ENCODE peak calls at places on chromosomes 16 and 17, in four cellular contexts. Z is heart left ventricle, P is PC-3, B is upper lobe of right lung. S is an unnamed sample. For H3K27me3 and H3K4me1, the result is how much of the 10 kb centered on the place peaks cover.

GRCh38 chr16:15643453-15644305 is 725 bp upstream of the MARF1 start:
- DNase-seq in Z (no peak), B (no peak), P (peak), S (no peak)

GRCh38 chr17:21688293-21688949 is 3.9 kb upstream of the KCNJ18 start:
- DNase-seq in P (no peak), Z (peak), B (no peak), S (no peak)

GRCh38 chr16:57485091-57485915 is 990 bp downstream of the DOK4 start:
- DNase-seq in P (no peak), B (peak), Z (no peak), S (peak)

GRCh38 chr17:17269926-17270773 is 10.9 kb downstream of the COPS3 start:
- DNase-seq in P (peak), B (no peak), Z (no peak), S (no peak)

GRCh38 chr17:40472733-40473452 is 28.5 kb downstream of the TNS4 start:
- DNase-seq in P (peak), B (no peak), Z (no peak), S (no peak)

GRCh38 chr16:17106243-17106791 is 364.4 kb downstream of the XYLT1 start:
- DNase-seq in P (no peak), Z (no peak), B (no peak), S (no peak)

GRCh38 chr17:80453126-80453979 is 23.1 kb downstream of the NPTX1 start:
- DNase-seq in P (peak), B (no peak), Z (no peak), S (no peak)

GRCh38 chr16:88640520-88641247 is 2.3 kb downstream of the IL17C start:
- DNase-seq in B (no peak), P (no peak), Z (no peak), S (peak)

GRCh38 chr16:76729525-76729924 is 452.3 kb downstream of the CNTNAP4 start:
- DNase-seq in Z (no peak), P (peak), B (no peak), S (no peak)

GRCh38 chr16:3094289-3095027 is 4.6 kb downstream of the ZSCAN10 start:
- DNase-seq in B (no peak), P (peak), Z (no peak), S (no peak)

GRCh38 chr17:76725580-76726230 is 701 bp downstream of the JMJD6 start:
- DNase-seq in P (peak), Z (peak), B (peak), S (no peak)

GRCh38 chr17:61469949-61470348 is 17.7 kb downstream of the TBX4 start:
- DNase-seq in P (no peak), B (no peak), Z (no peak), S (no peak)
- H3K27me3 ChIP-seq in P (under half), B (under half), Z (under half), S (under half)

GRCh38 chr17:73650147-73650546 is 5.9 kb upstream of the SDK2 start:
- DNase-seq in B (no peak), Z (no peak), P (peak), S (no peak)
- TF ChIP-seq CTCF in B (peak), Z (peak), P (peak), S (peak)

GRCh38 chr17:44070455-44071197 is at the start of gene G6PC3:
- DNase-seq in B (peak), Z (peak), P (peak), S (peak)

GRCh38 chr17:44074231-44074910 is 3.8 kb downstream of the G6PC3 start:
- DNase-seq in Z (peak), P (no peak), B (no peak), S (no peak)

GRCh38 chr17:44069974-44070454 is 521 bp upstream of the G6PC3 start:
- DNase-seq in P (no peak), Z (peak), B (no peak), S (no peak)

GRCh38 chr17:44071198-44071520 is 624 bp downstream of the G6PC3 start:
- DNase-seq in B (no peak), P (no peak), Z (no peak), S (no peak)

GRCh38 chr17:44071772-44072171 is 1.2 kb downstream of the G6PC3 start:
- DNase-seq in P (peak), Z (peak), B (no peak), S (no peak)
- H3K4me1 ChIP-seq in P (under half), Z (under half), B (under half), S (under half)

DNA sequence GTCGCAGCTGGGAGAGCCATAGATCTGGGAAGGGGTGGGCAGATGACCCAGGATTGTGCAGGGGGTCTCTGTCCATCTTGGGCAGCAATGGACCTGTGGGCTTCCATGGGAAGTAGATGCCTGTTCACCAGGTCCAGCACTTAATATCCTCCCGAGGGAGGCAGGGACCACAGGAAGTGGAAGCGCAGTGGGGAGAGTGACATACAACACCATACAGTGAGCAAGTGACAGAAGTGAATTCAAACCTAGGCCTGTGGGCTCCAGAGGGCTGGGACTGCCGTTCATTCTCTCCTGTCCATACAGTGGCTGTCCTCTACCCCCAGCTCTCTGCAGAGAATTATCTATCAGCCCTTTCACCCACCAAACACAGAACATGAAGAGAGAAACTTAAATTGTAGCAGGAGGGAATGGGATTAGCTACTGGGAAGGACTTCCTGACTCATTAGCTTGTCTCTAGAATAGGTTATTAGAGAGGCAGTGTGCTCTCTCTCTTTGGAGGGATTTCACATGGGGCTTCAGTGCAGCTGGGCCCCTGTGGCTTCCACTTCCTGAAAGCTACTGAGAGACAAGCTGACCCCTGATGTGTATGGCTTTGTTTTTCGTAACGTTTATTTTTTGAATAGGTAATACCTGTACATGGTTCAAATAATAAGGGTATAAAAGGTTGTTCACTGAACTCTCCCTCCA is 13.1 kb upstream of the SEZ6 start:
- DNase-seq in B (no peak), P (no peak), Z (no peak), S (no peak)
- H3K27me3 ChIP-seq in B (under half), P (half or more), Z (half or more), S (under half)

GRCh38 chr17:1861391-1862010 is 31.7 kb downstream of the RPA1 start:
- DNase-seq in P (no peak), Z (no peak), B (no peak), S (no peak)

GRCh38 chr17:1868090-1868489 is 38.3 kb downstream of the RPA1 start:
- DNase-seq in Z (no peak), B (no peak), P (no peak), S (no peak)

GRCh38 chr17:1867307-1867706 is 37.5 kb downstream of the RPA1 start:
- DNase-seq in Z (no peak), B (no peak), P (no peak), S (no peak)

GRCh38 chr17:1860978-1861377 is 31.2 kb downstream of the RPA1 start:
- DNase-seq in Z (no peak), P (no peak), B (no peak), S (no peak)

DNA sequence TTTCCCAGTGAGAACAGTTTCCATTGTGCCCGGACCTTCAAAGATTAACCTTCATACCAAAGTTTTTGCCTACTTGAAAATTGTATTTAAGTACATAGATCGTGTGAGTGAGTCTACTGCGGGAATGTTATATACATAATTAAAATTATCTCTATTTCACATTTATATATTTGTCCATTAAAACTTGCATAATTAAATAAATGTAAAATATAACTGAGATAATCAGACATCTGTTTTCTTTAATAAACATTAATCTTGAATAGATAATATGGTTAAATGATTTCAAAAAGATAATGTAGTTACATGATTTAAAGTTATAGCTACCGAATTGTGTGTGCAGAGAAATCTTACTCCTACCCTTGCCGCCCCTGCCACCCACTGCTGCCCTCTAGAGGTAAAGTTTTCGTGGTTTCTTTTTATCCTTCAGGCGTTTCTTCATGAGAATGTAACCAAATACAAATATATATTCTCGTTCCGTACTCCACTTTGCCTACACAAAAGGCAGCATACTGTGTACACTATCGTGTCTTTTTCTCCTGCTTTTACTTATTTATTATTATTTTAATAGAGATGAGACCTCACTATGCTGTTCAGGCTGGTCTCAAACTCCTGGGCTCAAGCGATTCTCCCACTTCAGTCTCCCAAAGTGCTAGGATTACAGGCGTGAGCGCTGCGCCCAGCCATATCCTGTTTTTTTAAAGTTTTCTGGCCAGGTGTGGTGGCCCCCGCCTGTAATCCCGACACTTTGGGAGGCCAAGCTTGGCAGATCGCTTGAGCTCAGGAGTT is 35.6 kb downstream of the RPA1 start:
- DNase-seq in P (peak), Z (no peak), B (no peak), S (no peak)
- TF ChIP-seq CTCF in P (peak), Z (peak), B (peak), S (peak)

GRCh38 chr17:38430822-38431221 is 2.6 kb downstream of the ARHGAP23 start:
- DNase-seq in B (no peak), Z (no peak), P (no peak), S (no peak)

GRCh38 chr17:38429476-38430100 is 1.3 kb downstream of the ARHGAP23 start:
- DNase-seq in Z (no peak), B (no peak), P (no peak), S (no peak)

GRCh38 chr17:38428643-38429371 is 543 bp downstream of the ARHGAP23 start:
- DNase-seq in P (peak), Z (peak), B (peak), S (no peak)

GRCh38 chr17:38431343-38432145 is 3.3 kb downstream of the ARHGAP23 start:
- DNase-seq in P (no peak), Z (no peak), B (no peak), S (no peak)

GRCh38 chr17:38430316-38430715 is 2.1 kb downstream of the ARHGAP23 start:
- DNase-seq in P (no peak), B (no peak), Z (no peak), S (no peak)
- H3K4me1 ChIP-seq in P (under half), B (under half), Z (under half), S (under half)

DNA sequence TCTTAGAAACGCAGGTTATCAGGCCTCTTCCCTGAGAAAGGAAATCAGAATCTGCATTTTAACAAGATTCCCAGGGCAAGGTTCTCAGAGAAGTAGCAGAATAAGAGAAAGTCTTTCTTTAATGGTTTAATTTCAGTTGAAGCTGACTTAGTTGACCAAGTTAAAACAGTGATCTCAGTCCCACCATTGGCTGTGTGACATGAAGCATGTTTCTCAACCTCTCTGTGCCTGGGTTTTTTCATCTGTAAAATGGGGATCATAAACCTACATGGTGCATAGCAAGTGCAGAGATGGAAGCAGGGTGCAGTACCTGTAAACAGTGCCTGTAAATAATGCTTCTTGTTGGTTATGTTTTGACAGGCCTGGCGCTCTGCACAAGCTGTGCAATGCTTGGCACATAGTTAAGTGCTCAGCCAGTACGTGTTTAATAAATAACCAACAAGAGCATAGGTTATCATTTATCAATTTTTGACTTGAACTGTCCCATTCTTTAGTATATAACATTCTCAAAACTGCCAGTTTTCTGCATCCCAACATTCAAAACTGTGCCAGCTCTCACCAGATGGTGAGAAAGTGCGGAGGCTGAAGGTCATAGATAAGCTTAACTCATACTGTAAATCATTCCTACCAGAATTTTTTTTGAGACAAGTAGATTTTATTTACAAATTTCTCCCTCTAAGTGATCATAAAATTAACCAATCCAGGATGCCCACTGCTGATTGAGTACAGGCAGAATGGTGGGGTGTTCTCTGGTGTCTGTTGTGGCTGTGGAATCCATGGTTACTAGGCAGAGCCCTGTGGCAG is 6.9 kb downstream of the C17orf67 start:
- DNase-seq in B (no peak), P (no peak), Z (no peak), S (no peak)
- H3K27me3 ChIP-seq in B (under half), P (under half), Z (under half), S (under half)

GRCh38 chr16:19499006-19499405 is 22.9 kb downstream of the GDE1 start:
- DNase-seq in P (peak), Z (no peak), B (no peak), S (no peak)
- TF ChIP-seq CTCF in P (no peak), Z (no peak), B (no peak), S (no peak)

GRCh38 chr16:1334739-1335138 is 1.3 kb downstream of the BAIAP3 start:
- DNase-seq in Z (no peak), B (no peak), P (no peak), S (no peak)

GRCh38 chr16:1332618-1333148 is 762 bp upstream of the BAIAP3 start:
- DNase-seq in B (no peak), Z (no peak), P (no peak), S (no peak)

GRCh38 chr16:1331712-1332617 is 1.5 kb upstream of the BAIAP3 start:
- DNase-seq in B (peak), P (peak), Z (peak), S (no peak)

GRCh38 chr16:1333854-1334719 is 642 bp downstream of the BAIAP3 start:
- DNase-seq in P (no peak), B (no peak), Z (no peak), S (no peak)

GRCh38 chr16:1333149-1333812 is at the start of gene BAIAP3:
- DNase-seq in B (no peak), P (peak), Z (no peak), S (no peak)
- H3K4me1 ChIP-seq in B (under half), P (under half), Z (under half), S (under half)